ENCODE peak calls at places on chromosomes 3 and 15, in nine cellular contexts. One of them, this sample, is unnamed.

GRCh38 chr3:22886394-22886793 is 316.7 kb upstream of the UBE2E2 start:
- DNase-seq in heart left ventricle: peak; percentile 15
- DNase-seq in ovary: no peak
- DNase-seq in tibial nerve: peak; percentile 54
- DNase-seq in uterus: no peak
- DNase-seq in right lobe of liver: no peak
- DNase-seq in transverse colon: no peak
- DNase-seq in breast epithelium: no peak
- DNase-seq in prostate gland: peak; percentile 6
- DNase-seq in this sample: no peak

GRCh38 chr15:80816049-80816653 is 37.0 kb downstream of the CEMIP start:
- DNase-seq in tibial nerve: no peak
- DNase-seq in breast epithelium: no peak
- DNase-seq in uterus: no peak
- DNase-seq in heart left ventricle: no peak
- DNase-seq in ovary: no peak
- DNase-seq in right lobe of liver: no peak
- DNase-seq in prostate gland: no peak
- DNase-seq in transverse colon: no peak
- DNase-seq in this sample: no peak

GRCh38 chr3:50194903-50195500 is 3.6 kb downstream of the GNAT1 start:
- DNase-seq in heart left ventricle: no peak
- DNase-seq in right lobe of liver: peak; percentile 89
- DNase-seq in uterus: no peak
- DNase-seq in prostate gland: no peak
- DNase-seq in breast epithelium: no peak
- DNase-seq in ovary: no peak
- DNase-seq in transverse colon: no peak
- DNase-seq in tibial nerve: no peak
- DNase-seq in this sample: no peak

GRCh38 chr15:49036650-49037545 is 9.3 kb downstream of the SECISBP2L start:
- DNase-seq in tibial nerve: no peak
- DNase-seq in heart left ventricle: no peak
- DNase-seq in transverse colon: no peak
- DNase-seq in right lobe of liver: no peak
- DNase-seq in ovary: no peak
- DNase-seq in prostate gland: no peak
- DNase-seq in breast epithelium: no peak
- DNase-seq in uterus: no peak
- DNase-seq in this sample: no peak

GRCh38 chr15:43220991-43221403 is at the start of gene EPB42:
- DNase-seq in tibial nerve: no peak
- DNase-seq in right lobe of liver: no peak
- DNase-seq in uterus: no peak
- DNase-seq in heart left ventricle: no peak
- DNase-seq in breast epithelium: no peak
- DNase-seq in prostate gland: no peak
- DNase-seq in transverse colon: no peak
- DNase-seq in ovary: no peak
- DNase-seq in this sample: no peak

GRCh38 chr15:88476635-88477038 is 9.1 kb downstream of the MRPS11 start:
- DNase-seq in right lobe of liver: peak; percentile 67
- DNase-seq in breast epithelium: no peak
- DNase-seq in tibial nerve: no peak
- DNase-seq in ovary: peak; percentile 35
- DNase-seq in transverse colon: no peak
- DNase-seq in prostate gland: no peak
- DNase-seq in uterus: peak; percentile 46
- DNase-seq in heart left ventricle: peak; percentile 55
- DNase-seq in this sample: peak; percentile 55

GRCh38 chr15:94119215-94119815 is 112.0 kb upstream of the MCTP2 start:
- DNase-seq in right lobe of liver: no peak
- DNase-seq in uterus: peak; percentile 39
- DNase-seq in transverse colon: no peak
- DNase-seq in ovary: peak; percentile 42
- DNase-seq in breast epithelium: no peak
- DNase-seq in heart left ventricle: peak; percentile 47
- DNase-seq in tibial nerve: peak; percentile 15
- DNase-seq in prostate gland: peak; percentile 16
- DNase-seq in this sample: peak; percentile 20

GRCh38 chr15:26872206-26872605 is 5.3 kb downstream of the GABRA5 start:
- DNase-seq in uterus: no peak
- DNase-seq in ovary: no peak
- DNase-seq in transverse colon: no peak
- DNase-seq in heart left ventricle: no peak
- DNase-seq in tibial nerve: no peak
- DNase-seq in right lobe of liver: no peak
- DNase-seq in breast epithelium: no peak
- DNase-seq in prostate gland: no peak
- DNase-seq in this sample: no peak

GRCh38 chr3:30495172-30496124 is 111.0 kb upstream of the TGFBR2 start:
- DNase-seq in ovary: no peak
- DNase-seq in transverse colon: no peak
- DNase-seq in tibial nerve: no peak
- DNase-seq in prostate gland: no peak
- DNase-seq in breast epithelium: no peak
- DNase-seq in right lobe of liver: no peak
- DNase-seq in uterus: no peak
- DNase-seq in heart left ventricle: no peak
- DNase-seq in this sample: no peak

GRCh38 chr3:127044996-127045395 is 62.1 kb downstream of the PLXNA1 start:
- DNase-seq in transverse colon: no peak
- DNase-seq in tibial nerve: no peak
- DNase-seq in right lobe of liver: peak; percentile 22
- DNase-seq in ovary: no peak
- DNase-seq in breast epithelium: peak; percentile 50
- DNase-seq in uterus: no peak
- DNase-seq in prostate gland: no peak
- DNase-seq in heart left ventricle: no peak
- DNase-seq in this sample: no peak

GRCh38 chr3:153970735-153971347 is 150.3 kb upstream of the ARHGEF26 start:
- DNase-seq in heart left ventricle: no peak
- DNase-seq in breast epithelium: no peak
- DNase-seq in uterus: no peak
- DNase-seq in right lobe of liver: no peak
- DNase-seq in ovary: no peak
- DNase-seq in transverse colon: no peak
- DNase-seq in prostate gland: no peak
- DNase-seq in tibial nerve: no peak
- DNase-seq in this sample: no peak

GRCh38 chr3:3998140-3998977 is 199.1 kb downstream of the LRRN1 start:
- DNase-seq in right lobe of liver: no peak
- DNase-seq in prostate gland: peak; percentile 5
- DNase-seq in heart left ventricle: no peak
- DNase-seq in uterus: no peak
- DNase-seq in breast epithelium: no peak
- DNase-seq in tibial nerve: no peak
- DNase-seq in transverse colon: no peak
- DNase-seq in ovary: no peak
- DNase-seq in this sample: no peak

GRCh38 chr3:36524560-36524959 is 144.3 kb downstream of the STAC start:
- DNase-seq in breast epithelium: no peak
- DNase-seq in heart left ventricle: no peak
- DNase-seq in tibial nerve: no peak
- DNase-seq in uterus: no peak
- DNase-seq in right lobe of liver: no peak
- DNase-seq in transverse colon: no peak
- DNase-seq in ovary: no peak
- DNase-seq in prostate gland: no peak
- DNase-seq in this sample: no peak

GRCh38 chr3:170709046-170709445 is 123.2 kb upstream of the SLC7A14 start:
- DNase-seq in right lobe of liver: no peak
- DNase-seq in heart left ventricle: no peak
- DNase-seq in tibial nerve: no peak
- DNase-seq in prostate gland: no peak
- DNase-seq in transverse colon: no peak
- DNase-seq in ovary: no peak
- DNase-seq in uterus: no peak
- DNase-seq in breast epithelium: no peak
- DNase-seq in this sample: no peak

GRCh38 chr3:74614133-74614967 is at the start of gene CNTN3:
- DNase-seq in breast epithelium: no peak
- DNase-seq in prostate gland: peak; percentile 9
- DNase-seq in heart left ventricle: no peak
- DNase-seq in ovary: peak; percentile 41
- DNase-seq in uterus: no peak
- DNase-seq in tibial nerve: no peak
- DNase-seq in transverse colon: peak; percentile 42
- DNase-seq in right lobe of liver: peak; percentile 56
- DNase-seq in this sample: peak; percentile 20

GRCh38 chr15:88651971-88652370 is 13.2 kb downstream of the ISG20 start:
- DNase-seq in right lobe of liver: no peak
- DNase-seq in transverse colon: no peak
- DNase-seq in tibial nerve: no peak
- DNase-seq in prostate gland: no peak
- DNase-seq in breast epithelium: peak; percentile 11
- DNase-seq in ovary: no peak
- DNase-seq in heart left ventricle: no peak
- DNase-seq in uterus: peak; percentile 19
- DNase-seq in this sample: no peak

GRCh38 chr3:25471081-25471768 is 43.2 kb downstream of the RARB start:
- DNase-seq in heart left ventricle: peak; percentile 41
- DNase-seq in breast epithelium: no peak
- DNase-seq in prostate gland: no peak
- DNase-seq in ovary: no peak
- DNase-seq in uterus: no peak
- DNase-seq in tibial nerve: no peak
- DNase-seq in right lobe of liver: no peak
- DNase-seq in transverse colon: no peak
- DNase-seq in this sample: no peak

GRCh38 chr3:59472541-59472940 is 422.7 kb upstream of the CFAP20DC start:
- DNase-seq in ovary: no peak
- DNase-seq in heart left ventricle: no peak
- DNase-seq in right lobe of liver: no peak
- DNase-seq in tibial nerve: no peak
- DNase-seq in transverse colon: no peak
- DNase-seq in uterus: no peak
- DNase-seq in prostate gland: no peak
- DNase-seq in breast epithelium: no peak
- DNase-seq in this sample: no peak

GRCh38 chr15:98650871-98651481 is 2.6 kb downstream of the IGF1R start:
- DNase-seq in heart left ventricle: no peak
- DNase-seq in transverse colon: peak; percentile 16
- DNase-seq in uterus: peak; percentile 48
- DNase-seq in ovary: peak; percentile 67
- DNase-seq in right lobe of liver: no peak
- DNase-seq in prostate gland: peak; percentile 61
- DNase-seq in tibial nerve: no peak
- DNase-seq in breast epithelium: peak; percentile 48
- DNase-seq in this sample: peak; percentile 69

GRCh38 chr15:23642413-23643044 is 5.1 kb downstream of the MAGEL2 start:
- DNase-seq in tibial nerve: no peak
- DNase-seq in uterus: peak; percentile 38
- DNase-seq in prostate gland: peak; percentile 32
- DNase-seq in right lobe of liver: no peak
- DNase-seq in ovary: peak; percentile 63
- DNase-seq in transverse colon: peak; percentile 61
- DNase-seq in heart left ventricle: peak; percentile 35
- DNase-seq in breast epithelium: no peak
- DNase-seq in this sample: peak; percentile 66

GRCh38 chr15:65354835-65355172 is 23.0 kb downstream of the IGDCC3 start:
- DNase-seq in prostate gland: no peak
- DNase-seq in ovary: no peak
- DNase-seq in right lobe of liver: peak; percentile 38
- DNase-seq in tibial nerve: no peak
- DNase-seq in heart left ventricle: no peak
- DNase-seq in uterus: no peak
- DNase-seq in breast epithelium: no peak
- DNase-seq in transverse colon: no peak
- DNase-seq in this sample: no peak
- H3K4me3 ChIP-seq in prostate gland: no peak overlapping the region
- H3K4me3 ChIP-seq in ovary: no peak overlapping the region
- H3K4me3 ChIP-seq in right lobe of liver: no peak overlapping the region
- H3K4me3 ChIP-seq in tibial nerve: peak overlapping the region; percentile 56
- H3K4me3 ChIP-seq in heart left ventricle: peak overlapping the region; percentile 42
- H3K4me3 ChIP-seq in uterus: no peak overlapping the region
- H3K4me3 ChIP-seq in breast epithelium: peak overlapping the region; percentile 47
- H3K4me3 ChIP-seq in transverse colon: peak overlapping the region; percentile 56
- H3K4me3 ChIP-seq in this sample: no peak overlapping the region

DNA sequence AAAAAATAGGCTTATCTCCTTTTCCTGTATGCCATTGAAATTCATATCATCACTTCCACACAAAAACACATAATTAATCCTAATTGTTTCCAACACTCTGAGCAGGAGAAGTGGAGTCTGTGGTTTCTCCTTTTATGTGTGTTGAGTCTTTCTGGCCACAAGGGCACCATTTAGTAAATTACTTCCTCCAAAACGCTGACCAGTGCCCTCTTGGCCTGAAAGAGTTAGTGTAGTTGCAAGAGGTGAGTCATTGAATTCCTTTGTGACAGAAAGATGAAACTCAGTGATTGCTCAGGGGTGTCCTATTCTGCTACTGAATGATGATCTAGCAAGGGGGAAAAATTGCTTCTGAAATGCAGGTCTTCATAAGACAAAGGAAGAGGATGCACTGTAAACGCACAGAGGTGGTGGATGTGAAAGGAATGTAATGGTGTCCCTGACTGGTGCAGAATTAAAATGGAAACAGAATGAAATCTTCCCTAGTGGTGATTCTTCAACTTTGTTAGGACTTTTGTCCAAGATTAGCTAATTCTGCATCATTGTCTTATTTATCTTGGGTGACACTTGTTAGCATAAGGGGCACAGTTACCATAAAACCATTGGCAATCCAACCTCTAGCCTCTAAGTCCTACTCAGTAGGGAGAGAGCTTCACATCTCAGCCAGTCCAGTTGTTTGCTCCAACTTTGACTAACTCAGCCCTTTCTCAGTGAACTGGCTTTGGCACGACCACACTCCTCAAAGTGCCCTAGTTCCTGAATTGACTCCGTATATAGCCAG is 208.4 kb upstream of the NANOGP8 start:
- DNase-seq in right lobe of liver: no peak
- DNase-seq in prostate gland: no peak
- DNase-seq in tibial nerve: no peak
- DNase-seq in heart left ventricle: no peak
- DNase-seq in uterus: no peak
- DNase-seq in breast epithelium: no peak
- DNase-seq in transverse colon: no peak
- DNase-seq in ovary: no peak
- DNase-seq in this sample: peak; percentile 19
- TF ChIP-seq CTCF in right lobe of liver: peak; percentile 10
- TF ChIP-seq CTCF in prostate gland: no peak
- TF ChIP-seq CTCF in tibial nerve: no peak
- TF ChIP-seq CTCF in heart left ventricle: no peak
- TF ChIP-seq CTCF in uterus: no peak
- TF ChIP-seq CTCF in breast epithelium: no peak
- TF ChIP-seq CTCF in transverse colon: peak; percentile 49
- TF ChIP-seq CTCF in ovary: no peak
- TF ChIP-seq CTCF in this sample: peak; percentile 42

GRCh38 chr15:64355559-64356442 is at the start of gene CSNK1G1:
- DNase-seq in breast epithelium: peak; percentile 91
- DNase-seq in uterus: peak; percentile 95
- DNase-seq in heart left ventricle: peak; percentile 96
- DNase-seq in transverse colon: peak; percentile 93
- DNase-seq in ovary: peak; percentile 95
- DNase-seq in right lobe of liver: peak; percentile 97
- DNase-seq in tibial nerve: peak; percentile 86
- DNase-seq in prostate gland: peak; percentile 92
- DNase-seq in this sample: peak; percentile 94
- TF ChIP-seq POLR2A in breast epithelium: no peak
- TF ChIP-seq POLR2A in uterus: peak; percentile 32
- TF ChIP-seq POLR2A in heart left ventricle: peak; percentile 34
- TF ChIP-seq POLR2A in transverse colon: peak; percentile 43
- TF ChIP-seq POLR2A in ovary: no peak
- TF ChIP-seq POLR2A in right lobe of liver: peak; percentile 24
- TF ChIP-seq POLR2A in tibial nerve: peak; percentile 18
- TF ChIP-seq POLR2A in prostate gland: peak; percentile 41
- TF ChIP-seq POLR2A in this sample: peak; percentile 31

GRCh38 chr3:195577645-195578177 is 6.0 kb downstream of the APOD start:
- DNase-seq in uterus: no peak
- DNase-seq in tibial nerve: no peak
- DNase-seq in ovary: no peak
- DNase-seq in right lobe of liver: no peak
- DNase-seq in heart left ventricle: no peak
- DNase-seq in transverse colon: no peak
- DNase-seq in breast epithelium: no peak
- DNase-seq in prostate gland: no peak
- DNase-seq in this sample: no peak
- H3K4me3 ChIP-seq in uterus: no peak overlapping the region
- H3K4me3 ChIP-seq in tibial nerve: peak overlapping the region; percentile 56
- H3K4me3 ChIP-seq in ovary: no peak overlapping the region
- H3K4me3 ChIP-seq in right lobe of liver: no peak overlapping the region
- H3K4me3 ChIP-seq in heart left ventricle: no peak overlapping the region
- H3K4me3 ChIP-seq in transverse colon: no peak overlapping the region
- H3K4me3 ChIP-seq in breast epithelium: no peak overlapping the region
- H3K4me3 ChIP-seq in prostate gland: no peak overlapping the region
- H3K4me3 ChIP-seq in this sample: no peak overlapping the region